ENCODE peak calls at places on chromosomes 1 and 21, in eight cellular contexts. One of them, this sample, is unnamed.

GRCh38 chr1:93080424-93080823 is 1.3 kb downstream of the MTF2 start:
- DNase-seq in astrocyte of the cerebellum: peak; percentile 73
- DNase-seq in tibial artery: no peak
- DNase-seq in cardiac muscle cell: peak; percentile 48
- DNase-seq in stomach: no peak
- DNase-seq in right atrium auricular region: no peak
- DNase-seq in NB4: peak; percentile 75
- DNase-seq in MCF 10A: peak; percentile 73
- DNase-seq in this sample: peak; percentile 73

GRCh38 chr1:244054247-244054923 is 3.3 kb downstream of the ZBTB18 start:
- DNase-seq in astrocyte of the cerebellum: no peak
- DNase-seq in stomach: no peak
- DNase-seq in cardiac muscle cell: no peak
- DNase-seq in MCF 10A: no peak
- DNase-seq in right atrium auricular region: no peak
- DNase-seq in tibial artery: no peak
- DNase-seq in NB4: no peak
- DNase-seq in this sample: no peak

GRCh38 chr21:43958364-43959158 is 53.5 kb upstream of the TRAPPC10 start:
- DNase-seq in stomach: no peak
- DNase-seq in tibial artery: no peak
- DNase-seq in cardiac muscle cell: no peak
- DNase-seq in right atrium auricular region: no peak
- DNase-seq in astrocyte of the cerebellum: no peak
- DNase-seq in NB4: no peak
- DNase-seq in MCF 10A: no peak
- DNase-seq in this sample: no peak

GRCh38 chr1:109274533-109275476 is 8.1 kb downstream of the PSRC1 start:
- DNase-seq in NB4: no peak
- DNase-seq in MCF 10A: peak; percentile 94
- DNase-seq in stomach: peak; percentile 74
- DNase-seq in tibial artery: no peak
- DNase-seq in cardiac muscle cell: no peak
- DNase-seq in astrocyte of the cerebellum: no peak
- DNase-seq in right atrium auricular region: peak; percentile 68
- DNase-seq in this sample: no peak

GRCh38 chr1:9529190-9529589 is 10.1 kb upstream of the SLC25A33 start:
- DNase-seq in NB4: no peak
- DNase-seq in astrocyte of the cerebellum: no peak
- DNase-seq in stomach: no peak
- DNase-seq in tibial artery: no peak
- DNase-seq in cardiac muscle cell: no peak
- DNase-seq in MCF 10A: no peak
- DNase-seq in right atrium auricular region: no peak
- DNase-seq in this sample: no peak

GRCh38 chr1:243287652-243288051 is 31.8 kb downstream of the SDCCAG8 start:
- DNase-seq in MCF 10A: peak; percentile 90
- DNase-seq in right atrium auricular region: no peak
- DNase-seq in stomach: no peak
- DNase-seq in NB4: peak; percentile 91
- DNase-seq in tibial artery: no peak
- DNase-seq in astrocyte of the cerebellum: peak; percentile 56
- DNase-seq in cardiac muscle cell: no peak
- DNase-seq in this sample: peak; percentile 54

GRCh38 chr1:25832336-25833037 is 12.7 kb downstream of the MTFR1L start:
- DNase-seq in stomach: no peak
- DNase-seq in right atrium auricular region: no peak
- DNase-seq in NB4: no peak
- DNase-seq in MCF 10A: peak; percentile 28
- DNase-seq in astrocyte of the cerebellum: no peak
- DNase-seq in cardiac muscle cell: no peak
- DNase-seq in tibial artery: no peak
- DNase-seq in this sample: no peak

GRCh38 chr1:182301467-182302198 is 90.0 kb downstream of the GLUL start:
- DNase-seq in MCF 10A: peak; percentile 42
- DNase-seq in right atrium auricular region: peak; percentile 69
- DNase-seq in astrocyte of the cerebellum: peak; percentile 28
- DNase-seq in cardiac muscle cell: peak; percentile 20
- DNase-seq in stomach: peak; percentile 40
- DNase-seq in tibial artery: no peak
- DNase-seq in NB4: peak; percentile 70
- DNase-seq in this sample: no peak

GRCh38 chr1:89974701-89975470 is 20.0 kb upstream of the ZNF326 start:
- DNase-seq in MCF 10A: peak; percentile 57
- DNase-seq in right atrium auricular region: no peak
- DNase-seq in cardiac muscle cell: no peak
- DNase-seq in NB4: no peak
- DNase-seq in astrocyte of the cerebellum: peak; percentile 60
- DNase-seq in stomach: no peak
- DNase-seq in tibial artery: no peak
- DNase-seq in this sample: no peak

GRCh38 chr1:212482352-212483153 is 49.8 kb downstream of the NENF start:
- DNase-seq in stomach: no peak
- DNase-seq in tibial artery: peak; percentile 48
- DNase-seq in right atrium auricular region: no peak
- DNase-seq in NB4: no peak
- DNase-seq in cardiac muscle cell: no peak
- DNase-seq in astrocyte of the cerebellum: peak; percentile 84
- DNase-seq in MCF 10A: no peak
- DNase-seq in this sample: no peak

DNA sequence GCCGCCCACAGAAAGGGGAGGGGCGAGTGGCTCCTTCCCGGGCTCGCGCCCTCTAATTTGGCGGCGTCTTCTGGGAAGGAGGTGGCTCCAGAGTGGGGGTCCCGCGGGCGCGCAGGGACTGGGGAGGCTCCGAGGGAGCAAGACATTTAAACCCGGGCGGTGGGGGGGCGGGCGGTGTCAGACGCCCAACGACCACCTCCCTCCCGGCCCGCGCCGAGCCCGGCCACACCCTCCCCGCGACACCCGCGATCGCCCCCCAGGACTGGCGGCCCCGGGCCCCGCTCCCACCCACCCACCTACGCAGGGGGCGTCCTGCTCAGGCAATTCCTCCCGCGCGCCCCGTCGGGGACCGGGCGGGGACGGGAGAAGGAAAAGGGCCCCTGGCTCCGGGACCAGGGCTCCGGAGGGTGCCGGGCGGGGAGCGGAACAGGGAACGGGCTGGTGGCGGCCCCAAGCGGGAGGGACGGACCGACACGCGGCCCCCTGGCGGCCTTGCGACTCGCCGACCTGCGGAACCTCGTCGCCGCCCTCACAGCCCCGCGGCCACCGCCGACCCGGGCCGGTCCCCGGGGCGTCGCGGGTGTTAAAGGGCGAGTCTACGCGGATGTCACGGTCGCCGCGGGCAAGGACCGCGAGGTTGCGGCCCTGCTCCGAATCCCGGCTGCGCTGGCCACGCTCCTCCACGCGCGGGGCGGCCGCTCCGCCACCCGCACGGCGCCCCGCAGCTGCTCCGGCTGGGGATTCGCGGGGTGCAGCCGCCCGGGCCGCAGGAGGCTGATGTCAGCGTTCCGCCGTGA is 94.0 kb upstream of the FMN2 start:
- DNase-seq in MCF 10A: no peak
- DNase-seq in stomach: no peak
- DNase-seq in astrocyte of the cerebellum: no peak
- DNase-seq in tibial artery: no peak
- DNase-seq in right atrium auricular region: no peak
- DNase-seq in cardiac muscle cell: peak; percentile 59
- DNase-seq in NB4: no peak
- DNase-seq in this sample: no peak
- TF ChIP-seq CTCF in MCF 10A: no peak
- TF ChIP-seq CTCF in stomach: no peak
- TF ChIP-seq CTCF in astrocyte of the cerebellum: peak; percentile 29
- TF ChIP-seq CTCF in tibial artery: no peak
- TF ChIP-seq CTCF in right atrium auricular region: no peak
- TF ChIP-seq CTCF in cardiac muscle cell: peak; percentile 6
- TF ChIP-seq CTCF in NB4: no peak
- TF ChIP-seq CTCF in this sample: no peak

DNA sequence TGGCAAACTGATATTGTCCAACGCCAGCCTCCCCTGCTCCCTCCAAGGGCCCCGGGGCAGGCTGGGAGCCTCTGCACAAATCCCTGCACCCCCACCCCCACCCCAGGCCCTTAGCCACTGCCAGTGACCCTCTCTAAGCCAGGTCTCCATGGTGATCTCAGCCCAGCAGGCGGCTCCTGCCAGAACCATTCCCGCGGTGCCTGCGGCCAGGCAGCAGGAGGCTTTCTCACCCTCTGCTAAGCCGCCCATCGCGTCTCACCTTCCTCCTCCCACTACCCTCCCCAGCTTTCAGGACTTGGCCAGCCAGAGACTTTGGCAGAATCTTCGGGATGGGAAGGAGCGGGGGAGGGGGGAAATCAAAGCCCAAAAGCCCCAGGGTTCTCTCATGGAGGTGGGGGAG is 46.8 kb upstream of the WASF2 start:
- DNase-seq in astrocyte of the cerebellum: peak; percentile 84
- DNase-seq in NB4: no peak
- DNase-seq in right atrium auricular region: no peak
- DNase-seq in tibial artery: peak; percentile 87
- DNase-seq in cardiac muscle cell: peak; percentile 87
- DNase-seq in stomach: no peak
- DNase-seq in MCF 10A: peak; percentile 64
- DNase-seq in this sample: no peak
- TF ChIP-seq CTCF in astrocyte of the cerebellum: no peak
- TF ChIP-seq CTCF in NB4: no peak
- TF ChIP-seq CTCF in right atrium auricular region: no peak
- TF ChIP-seq CTCF in tibial artery: peak; percentile 8
- TF ChIP-seq CTCF in cardiac muscle cell: no peak
- TF ChIP-seq CTCF in stomach: no peak
- TF ChIP-seq CTCF in MCF 10A: no peak
- TF ChIP-seq CTCF in this sample: no peak

DNA sequence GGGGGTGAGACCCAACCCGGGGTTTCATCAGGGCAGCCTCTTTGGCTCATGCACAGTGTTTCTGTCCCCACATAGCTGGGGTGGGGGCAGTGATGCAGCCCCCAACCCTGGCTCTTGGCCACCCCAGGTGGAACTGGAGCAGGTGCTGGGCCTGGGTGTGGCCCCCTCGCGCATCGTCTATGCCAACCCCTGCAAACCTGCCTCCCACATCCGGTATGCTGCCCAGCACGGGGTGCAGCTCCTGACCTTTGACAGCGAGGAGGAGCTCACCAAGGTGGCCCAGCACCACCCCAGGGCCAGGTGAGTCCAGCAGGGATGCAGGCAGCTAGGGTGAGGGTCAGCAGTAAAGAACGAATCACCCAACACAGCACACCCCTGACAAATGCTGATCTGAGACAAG is 72.3 kb upstream of the TINAGL1 start:
- DNase-seq in NB4: no peak
- DNase-seq in MCF 10A: no peak
- DNase-seq in stomach: no peak
- DNase-seq in cardiac muscle cell: no peak
- DNase-seq in tibial artery: no peak
- DNase-seq in right atrium auricular region: peak; percentile 11
- DNase-seq in astrocyte of the cerebellum: no peak
- DNase-seq in this sample: no peak
- TF ChIP-seq CTCF in NB4: no peak
- TF ChIP-seq CTCF in MCF 10A: no peak
- TF ChIP-seq CTCF in stomach: no peak
- TF ChIP-seq CTCF in cardiac muscle cell: no peak
- TF ChIP-seq CTCF in tibial artery: no peak
- TF ChIP-seq CTCF in right atrium auricular region: no peak
- TF ChIP-seq CTCF in astrocyte of the cerebellum: no peak
- TF ChIP-seq CTCF in this sample: no peak

DNA sequence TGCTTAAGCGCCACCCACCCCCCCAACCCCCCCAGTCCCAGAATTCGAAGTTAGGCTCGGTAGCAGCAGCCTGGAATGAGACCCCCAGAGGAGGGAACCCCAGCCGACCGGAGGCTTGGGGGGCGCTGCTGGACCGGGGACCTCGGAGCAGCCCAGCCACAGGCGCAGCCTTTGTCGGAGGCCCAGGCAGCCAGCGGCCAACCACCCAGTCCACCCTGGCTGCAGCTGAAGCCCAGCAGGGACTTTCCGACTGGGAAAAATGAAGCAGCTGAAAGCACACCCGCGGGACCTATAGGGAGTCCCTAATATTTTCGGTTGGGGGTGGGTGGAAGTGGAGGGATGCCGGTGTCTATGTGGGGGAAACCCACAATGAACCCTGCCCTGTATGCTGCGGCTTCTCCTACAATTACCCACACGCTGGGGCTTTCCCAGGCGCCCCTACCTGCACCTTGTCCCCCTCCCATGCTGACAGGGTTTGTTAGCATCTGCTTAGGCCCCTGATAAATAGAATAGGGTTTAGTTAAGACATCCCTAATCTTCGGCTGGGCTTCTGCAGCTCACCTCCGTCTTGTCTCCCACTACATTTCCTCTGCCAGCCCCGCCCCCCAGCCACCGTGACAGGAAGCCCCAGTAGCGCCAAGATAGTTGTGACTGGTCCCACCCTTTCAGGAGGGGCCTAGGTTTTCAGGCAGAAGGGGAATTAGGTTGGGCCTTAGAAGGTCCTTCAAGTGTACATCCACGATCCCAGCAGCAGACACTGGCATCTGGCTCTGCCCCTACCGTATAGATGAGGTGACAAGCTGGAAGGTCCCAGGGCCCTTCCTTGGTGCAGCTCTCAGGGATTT is 838 bp downstream of the CCDC28B start:
- DNase-seq in MCF 10A: no peak
- DNase-seq in tibial artery: peak; percentile 84
- DNase-seq in right atrium auricular region: peak; percentile 80
- DNase-seq in cardiac muscle cell: peak; percentile 74
- DNase-seq in NB4: peak; percentile 50
- DNase-seq in stomach: peak; percentile 63
- DNase-seq in astrocyte of the cerebellum: no peak
- DNase-seq in this sample: peak; percentile 86
- TF ChIP-seq CTCF in MCF 10A: no peak
- TF ChIP-seq CTCF in tibial artery: no peak
- TF ChIP-seq CTCF in right atrium auricular region: no peak
- TF ChIP-seq CTCF in cardiac muscle cell: no peak
- TF ChIP-seq CTCF in NB4: no peak
- TF ChIP-seq CTCF in stomach: no peak
- TF ChIP-seq CTCF in astrocyte of the cerebellum: no peak
- TF ChIP-seq CTCF in this sample: no peak

DNA sequence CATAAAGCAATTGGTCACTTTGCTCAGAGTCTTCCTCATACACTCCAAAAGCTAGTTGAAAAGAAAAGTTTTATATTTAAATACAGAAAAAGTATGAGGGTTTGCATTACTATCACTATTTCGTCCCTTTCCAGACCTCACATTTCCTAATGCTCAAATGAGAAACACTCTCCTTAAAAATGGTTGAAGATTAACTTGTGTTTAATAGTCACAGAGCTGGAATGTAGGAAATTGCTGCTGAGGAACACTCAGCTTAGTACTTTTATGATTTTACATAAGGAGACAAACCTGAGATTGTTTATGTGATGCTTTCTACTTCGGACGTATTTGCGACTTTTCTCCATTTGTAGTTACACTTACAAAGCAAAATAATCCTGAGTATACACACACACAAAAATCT is 39.8 kb downstream of the MYSM1 start:
- DNase-seq in astrocyte of the cerebellum: no peak
- DNase-seq in stomach: no peak
- DNase-seq in cardiac muscle cell: no peak
- DNase-seq in right atrium auricular region: no peak
- DNase-seq in MCF 10A: no peak
- DNase-seq in tibial artery: no peak
- DNase-seq in NB4: no peak
- DNase-seq in this sample: no peak
- TF ChIP-seq CTCF in astrocyte of the cerebellum: no peak
- TF ChIP-seq CTCF in stomach: no peak
- TF ChIP-seq CTCF in cardiac muscle cell: no peak
- TF ChIP-seq CTCF in right atrium auricular region: no peak
- TF ChIP-seq CTCF in MCF 10A: no peak
- TF ChIP-seq CTCF in tibial artery: no peak
- TF ChIP-seq CTCF in NB4: no peak
- TF ChIP-seq CTCF in this sample: no peak

This sample was measured in GM13976.